ENCODE peak calls at places on chromosomes 11 and 22, in ten cellular contexts. E is neural progenitor cell, A is endodermal cell, O is endothelial cell of umbilical vein, Y is mesenchymal stem cell, Z is astrocyte, F is DND-41, H is MM.1S, T is HCT116, U is H1. W is an unnamed sample.

GRCh38 chr22:41216984-41217383 is 11.9 kb downstream of the L3MBTL2 start:
- DNase-seq in E (no peak), A (peak), O (no peak), Y (peak), Z (no peak), F (no peak), H (no peak), T (no peak), U (no peak), W (no peak)

GRCh38 chr11:16410479-16410878 is 54.1 kb upstream of the SOX6 start:
- DNase-seq in E (no peak), A (no peak), O (no peak), Y (no peak), Z (no peak), F (no peak), H (no peak), T (no peak), U (no peak), W (no peak)

GRCh38 chr11:77124041-77124440 is 4.0 kb upstream of the MYO7A start:
- DNase-seq in E (no peak), A (no peak), O (no peak), Y (no peak), Z (no peak), F (no peak), H (no peak), T (no peak), U (no peak), W (peak)

GRCh38 chr11:63508009-63508408 is 2.1 kb downstream of the LGALS12 start:
- DNase-seq in E (peak), A (peak), O (no peak), Y (no peak), Z (no peak), F (peak), H (peak), T (peak), U (no peak), W (no peak)

GRCh38 chr11:59954219-59954847 is 9.5 kb upstream of the OOSP4A start:
- DNase-seq in E (no peak), A (no peak), O (no peak), Y (no peak), Z (no peak), F (no peak), H (no peak), T (no peak), U (no peak), W (no peak)

GRCh38 chr11:122127020-122127419 is 11.0 kb upstream of the BLID start:
- DNase-seq in E (no peak), A (no peak), O (no peak), Y (no peak), Z (no peak), F (no peak), H (no peak), T (no peak), U (no peak), W (no peak)

GRCh38 chr11:124869856-124870387 is 4.7 kb downstream of the ROBO3 start:
- DNase-seq in E (no peak), A (no peak), O (no peak), Y (no peak), Z (no peak), F (no peak), H (no peak), T (no peak), U (no peak), W (peak)

GRCh38 chr22:50691521-50691920 is 18.9 kb downstream of the SHANK3 start:
- DNase-seq in E (peak), A (peak), O (peak), Y (no peak), Z (no peak), F (peak), H (peak), T (peak), U (peak), W (no peak)

GRCh38 chr22:32307617-32308016 is 50.0 kb upstream of the RFPL3 start:
- DNase-seq in E (no peak), A (no peak), O (no peak), Y (no peak), Z (no peak), F (no peak), H (no peak), T (no peak), U (peak), W (peak)

GRCh38 chr11:19683141-19683805 is 29.4 kb upstream of the NAV2 start:
- DNase-seq in E (no peak), A (no peak), O (peak), Y (no peak), Z (no peak), F (no peak), H (no peak), T (no peak), U (no peak), W (peak)

GRCh38 chr22:26673485-26673884 is 16.1 kb downstream of the MIAT start:
- DNase-seq in E (no peak), A (no peak), O (no peak), Y (peak), Z (peak), F (no peak), H (no peak), T (no peak), U (no peak), W (no peak)

GRCh38 chr11:107691003-107691402 is 20.9 kb downstream of the SLN start:
- DNase-seq in E (no peak), A (no peak), O (peak), Y (no peak), Z (peak), F (no peak), H (no peak), T (no peak), U (no peak), W (no peak)

GRCh38 chr11:111046291-111046690 is 199.2 kb upstream of the POU2AF2 start:
- DNase-seq in E (no peak), A (no peak), O (no peak), Y (no peak), Z (peak), F (no peak), H (no peak), T (no peak), U (no peak), W (no peak)

GRCh38 chr22:42443240-42444059 is 11.2 kb upstream of the NFAM1 start:
- DNase-seq in E (no peak), A (no peak), O (no peak), Y (no peak), Z (no peak), F (no peak), H (no peak), T (no peak), U (no peak), W (no peak)

GRCh38 chr11:128981254-128981653 is 38.6 kb upstream of the TP53AIP1 start:
- DNase-seq in E (no peak), A (no peak), O (no peak), Y (peak), Z (no peak), F (no peak), H (no peak), T (no peak), U (no peak), W (no peak)

GRCh38 chr11:85875505-85875904 is 20.3 kb downstream of the CCDC83 start:
- DNase-seq in E (no peak), A (no peak), O (no peak), Y (peak), Z (peak), F (no peak), H (no peak), T (no peak), U (no peak), W (no peak)

GRCh38 chr11:72821920-72822799 is 7.9 kb downstream of the ATG16L2 start:
- DNase-seq in E (peak), A (peak), O (peak), Y (peak), Z (peak), F (no peak), H (peak), T (peak), U (peak), W (peak)

GRCh38 chr22:29798318-29798717 is 31.1 kb downstream of the UQCR10 start:
- DNase-seq in E (no peak), A (no peak), O (no peak), Y (peak), Z (no peak), F (peak), H (no peak), T (no peak), U (no peak), W (no peak)
- H3K9ac ChIP-seq in E (no peak), A (no peak), O (no peak), Y (peak), Z (no peak), F (no peak), H (no peak), T (no peak), U (no peak), W (no peak)

GRCh38 chr22:39469326-39469680 is 12.5 kb downstream of the MGAT3 start:
- DNase-seq in E (no peak), A (no peak), O (no peak), Y (no peak), Z (no peak), F (no peak), H (no peak), T (no peak), U (no peak), W (no peak)

GRCh38 chr22:39468487-39469325 is 11.9 kb downstream of the MGAT3 start:
- DNase-seq in E (no peak), A (no peak), O (no peak), Y (no peak), Z (no peak), F (no peak), H (no peak), T (no peak), U (no peak), W (no peak)

GRCh38 chr22:39469681-39470461 is 13.1 kb downstream of the MGAT3 start:
- DNase-seq in E (peak), A (no peak), O (no peak), Y (no peak), Z (no peak), F (no peak), H (no peak), T (no peak), U (no peak), W (no peak)

GRCh38 chr22:39471421-39472141 is 14.8 kb downstream of the MGAT3 start:
- DNase-seq in E (peak), A (no peak), O (peak), Y (peak), Z (peak), F (no peak), H (peak), T (no peak), U (no peak), W (no peak)

DNA sequence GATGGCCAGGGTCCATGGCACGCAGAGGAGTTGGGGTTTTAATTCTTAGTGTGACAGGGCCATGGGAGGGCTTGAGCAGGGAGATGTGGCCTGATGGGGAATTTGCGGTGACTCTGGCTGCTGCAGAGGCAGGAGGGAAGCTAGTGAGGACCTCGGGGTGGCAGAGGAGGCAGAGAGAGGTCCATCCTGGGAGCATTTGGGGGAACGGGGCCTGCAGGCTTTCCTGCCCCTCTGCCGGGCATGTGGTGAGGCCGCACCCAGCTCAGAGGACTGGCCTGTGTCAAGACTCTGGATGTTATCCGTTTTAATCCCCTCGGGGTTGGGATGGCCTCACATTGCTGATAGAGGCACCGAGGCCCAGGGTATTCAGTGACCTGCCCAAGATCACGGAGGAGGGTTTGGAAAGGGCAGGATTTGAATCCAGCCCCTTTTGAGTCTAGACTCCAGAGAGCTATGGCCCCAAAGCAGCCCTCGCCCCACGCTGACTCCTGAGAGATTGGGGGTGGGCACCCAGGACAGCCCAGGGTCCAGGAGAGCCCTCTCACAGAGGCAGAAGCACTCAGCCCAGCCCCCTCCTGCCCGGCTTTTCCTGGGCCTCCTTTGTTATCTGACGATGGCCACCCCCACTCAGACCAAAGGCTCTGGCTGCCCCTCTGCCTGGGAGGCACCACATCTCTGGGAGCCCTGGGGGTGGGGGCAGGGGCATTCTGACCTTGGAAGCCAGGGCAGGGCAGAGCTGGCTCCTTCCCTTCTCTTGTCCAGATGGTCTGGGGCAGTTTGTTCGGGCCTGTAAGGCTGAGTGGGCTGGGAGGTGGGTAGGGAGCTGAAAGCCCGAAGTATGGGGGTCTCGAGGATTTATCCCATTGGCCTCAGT is 13.9 kb downstream of the MGAT3 start:
- DNase-seq in E (peak), A (no peak), O (no peak), Y (no peak), Z (no peak), F (no peak), H (no peak), T (no peak), U (no peak), W (no peak)
- H3K9ac ChIP-seq in E (no peak), A (no peak), O (no peak), Y (no peak), Z (no peak), F (no peak), H (peak), T (no peak), U (no peak), W (peak)

GRCh38 chr11:17764446-17765218 is 30.1 kb downstream of the KCNC1 start:
- DNase-seq in E (peak), A (no peak), O (no peak), Y (no peak), Z (no peak), F (no peak), H (no peak), T (no peak), U (no peak), W (peak)
- H3K9ac ChIP-seq in E (no peak), A (no peak), O (no peak), Y (no peak), Z (no peak), F (no peak), H (no peak), T (no peak), U (no peak), W (no peak)

GRCh38 chr11:66842501-66842895 is 743 bp upstream of the RCE1 start:
- DNase-seq in E (no peak), A (no peak), O (no peak), Y (no peak), Z (no peak), F (no peak), H (no peak), T (no peak), U (no peak), W (peak)

GRCh38 chr11:66841861-66842260 is 1.4 kb upstream of the RCE1 start:
- DNase-seq in E (no peak), A (peak), O (no peak), Y (no peak), Z (no peak), F (no peak), H (no peak), T (no peak), U (no peak), W (peak)

GRCh38 chr11:66843776-66844495 is 695 bp downstream of the RCE1 start:
- DNase-seq in E (no peak), A (peak), O (no peak), Y (no peak), Z (no peak), F (no peak), H (no peak), T (no peak), U (no peak), W (peak)

GRCh38 chr11:66842896-66843775 is at the start of gene RCE1:
- DNase-seq in E (peak), A (peak), O (peak), Y (peak), Z (peak), F (peak), H (peak), T (peak), U (peak), W (peak)

DNA sequence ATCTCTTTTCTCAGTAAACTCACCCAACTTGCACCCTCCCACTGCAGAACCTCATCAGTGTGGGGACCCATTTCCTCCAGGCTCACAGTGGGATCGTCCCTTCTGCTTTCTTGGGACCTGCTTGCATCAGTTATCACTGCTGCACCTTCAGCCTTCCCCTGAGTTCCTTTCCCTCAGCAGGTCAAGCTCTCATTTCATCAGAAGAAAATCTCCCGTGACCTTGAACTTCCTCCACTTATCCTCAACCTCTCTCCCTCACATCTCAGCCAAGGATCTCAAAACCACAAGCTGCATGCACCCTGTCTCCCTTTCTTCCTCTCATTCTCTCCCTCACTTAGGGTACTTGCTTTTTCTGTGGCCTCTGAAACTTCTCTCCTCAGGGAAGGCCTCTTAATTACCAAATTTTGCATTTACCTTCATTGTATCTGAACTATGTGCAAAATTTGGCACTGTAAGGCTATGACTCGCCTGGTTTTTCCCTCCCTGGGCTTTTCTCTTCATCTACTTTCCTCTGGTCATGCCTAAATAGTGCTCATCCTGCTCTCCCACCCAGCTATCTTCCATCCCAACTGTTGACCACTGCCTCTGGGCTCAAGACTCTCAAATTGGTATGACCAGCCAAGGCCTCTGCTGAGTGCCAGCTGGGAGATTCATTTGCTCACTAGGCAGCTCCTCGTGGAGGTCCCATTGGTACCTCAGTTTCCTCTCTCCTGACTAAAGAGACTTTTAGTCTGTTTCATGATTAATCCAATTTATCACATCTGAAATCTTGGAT is 2.7 kb upstream of the RCE1 start:
- DNase-seq in E (no peak), A (peak), O (no peak), Y (peak), Z (no peak), F (no peak), H (no peak), T (no peak), U (no peak), W (peak)
- H3K9ac ChIP-seq in E (no peak), A (no peak), O (no peak), Y (no peak), Z (no peak), F (no peak), H (no peak), T (no peak), U (no peak), W (no peak)

DNA sequence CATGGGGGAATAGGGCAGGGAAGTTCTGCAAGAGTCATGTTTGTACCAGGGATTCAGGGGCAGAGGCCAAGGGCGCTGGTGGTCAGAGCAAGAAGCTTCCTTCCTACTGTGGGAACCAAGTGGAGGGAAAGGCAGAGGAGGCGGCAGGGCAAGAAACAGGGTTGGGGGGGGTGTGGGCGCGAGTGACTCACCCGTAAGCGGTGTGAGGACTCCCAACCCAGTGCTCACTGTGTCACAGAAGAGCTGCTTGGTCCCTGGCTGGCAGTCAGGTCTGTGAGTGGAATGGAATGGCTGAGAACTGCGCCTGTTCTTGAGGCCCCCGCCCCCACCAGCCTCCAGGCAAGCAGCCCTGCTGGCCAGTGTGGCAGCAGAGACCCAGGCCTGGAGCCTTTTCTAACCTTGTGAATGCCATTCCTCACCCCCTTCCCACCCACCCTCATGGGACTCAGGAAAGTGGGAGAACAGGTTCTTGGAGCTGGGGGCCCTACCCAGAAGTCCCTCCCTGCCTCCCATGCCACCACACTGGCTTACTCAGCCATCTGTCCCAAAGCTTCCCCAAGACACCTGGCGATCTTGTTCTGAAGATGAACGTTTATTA is 4.7 kb downstream of the LRRC10B start:
- DNase-seq in E (no peak), A (no peak), O (no peak), Y (no peak), Z (no peak), F (no peak), H (no peak), T (no peak), U (no peak), W (no peak)
- H3K9ac ChIP-seq in E (no peak), A (no peak), O (no peak), Y (no peak), Z (no peak), F (no peak), H (no peak), T (no peak), U (no peak), W (no peak)

GRCh38 chr11:94877446-94878200 is 95.7 kb downstream of the CWC15 start:
- DNase-seq in E (no peak), A (peak), O (no peak), Y (peak), Z (peak), F (no peak), H (no peak), T (no peak), U (no peak), W (no peak)
- H3K9ac ChIP-seq in E (no peak), A (no peak), O (no peak), Y (peak), Z (peak), F (no peak), H (no peak), T (no peak), U (no peak), W (no peak)

GRCh38 chr11:7944123-7944522 is 2.6 kb upstream of the OR10A3 start:
- DNase-seq in E (no peak), A (no peak), O (no peak), Y (no peak), Z (no peak), F (no peak), H (no peak), T (no peak), U (no peak), W (no peak)
- H3K9ac ChIP-seq in E (no peak), A (no peak), O (no peak), Y (no peak), Z (no peak), F (no peak), H (no peak), T (no peak), U (no peak), W (no peak)

GRCh38 chr11:2155511-2155910 is 5.5 kb downstream of the INS start:
- DNase-seq in E (no peak), A (no peak), O (no peak), Y (no peak), Z (no peak), F (no peak), H (no peak), T (no peak), U (no peak), W (no peak)
- H3K9ac ChIP-seq in E (no peak), A (no peak), O (no peak), Y (no peak), Z (no peak), F (no peak), H (no peak), T (no peak), U (no peak), W (no peak)

DNA sequence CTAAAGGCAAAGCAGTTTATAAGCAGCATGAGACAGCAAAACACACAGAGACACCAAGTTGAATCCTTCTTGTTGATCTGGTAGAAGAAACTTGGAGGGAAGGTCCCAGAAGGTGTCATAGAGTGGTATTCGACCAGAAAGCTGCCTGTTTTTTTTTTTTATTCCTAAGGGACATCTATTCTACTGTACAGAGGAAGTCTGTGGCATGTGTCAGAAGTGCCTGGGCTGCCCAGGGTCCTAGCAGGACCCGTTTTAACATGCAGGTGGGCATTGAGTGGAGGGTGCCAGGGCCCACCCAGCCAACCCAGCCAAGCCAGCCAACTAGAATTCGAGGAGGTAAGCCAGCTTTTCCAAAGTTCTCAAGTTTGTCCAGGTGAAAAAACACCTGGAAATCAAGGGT is 68.0 kb upstream of the ATXN10 start:
- DNase-seq in E (no peak), A (no peak), O (no peak), Y (no peak), Z (no peak), F (no peak), H (no peak), T (no peak), U (no peak), W (peak)
- H3K9ac ChIP-seq in E (no peak), A (no peak), O (no peak), Y (no peak), Z (no peak), F (no peak), H (no peak), T (peak), U (no peak), W (no peak)

W was measured in kidney.